ENCODE peak calls at places on chromosome 21, in seven cellular contexts. L, J, H, Y, I, K and A are unnamed samples.

GRCh38 chr21:33246963-33247362 is 17.2 kb downstream of the IFNAR2 start:
- DNase-seq in L (no peak), J (no peak), H (no peak), Y (no peak), I (no peak), K (no peak), A (no peak)

GRCh38 chr21:42513151-42513984 is at the start of gene SLC37A1:
- DNase-seq in L (peak; percentile 50), J (peak; percentile 44), H (peak; percentile 66), Y (no peak), I (peak; percentile 42), K (no peak), A (no peak)

GRCh38 chr21:15853126-15853525 is 123.3 kb downstream of the USP25 start:
- DNase-seq in L (no peak), J (no peak), H (no peak), Y (no peak), I (no peak), K (no peak), A (no peak)

GRCh38 chr21:40512590-40512989 is 334.4 kb downstream of the DSCAM start:
- DNase-seq in L (no peak), J (no peak), H (peak; percentile 25), Y (no peak), I (no peak), K (no peak), A (no peak)

GRCh38 chr21:25509862-25510261 is 97.4 kb downstream of the MRPL39 start:
- DNase-seq in L (no peak), J (no peak), H (no peak), Y (no peak), I (no peak), K (no peak), A (no peak)

GRCh38 chr21:15241997-15242767 is 177.4 kb upstream of the NRIP1 start:
- DNase-seq in L (no peak), J (no peak), H (no peak), Y (no peak), I (no peak), K (no peak), A (no peak)

GRCh38 chr21:34878501-34878900 is 170.6 kb downstream of the RUNX1 start:
- DNase-seq in L (no peak), J (no peak), H (no peak), Y (no peak), I (no peak), K (no peak), A (no peak)

GRCh38 chr21:31609081-31609480 is 50.4 kb upstream of the SOD1 start:
- DNase-seq in L (no peak), J (no peak), H (no peak), Y (peak; percentile 14), I (no peak), K (peak; percentile 15), A (no peak)

GRCh38 chr21:44398499-44398898 is 45.1 kb downstream of the TRPM2 start:
- DNase-seq in L (no peak), J (no peak), H (no peak), Y (peak; percentile 19), I (no peak), K (no peak), A (no peak)

GRCh38 chr21:38221594-38221993 is 35.2 kb upstream of the KCNJ15 start:
- DNase-seq in L (no peak), J (no peak), H (no peak), Y (no peak), I (no peak), K (no peak), A (no peak)

GRCh38 chr21:23162213-23162946 is 2164.2 kb downstream of the NCAM2 start:
- DNase-seq in L (no peak), J (no peak), H (no peak), Y (no peak), I (no peak), K (no peak), A (no peak)

GRCh38 chr21:25733859-25734653 is 648 bp downstream of the ATP5PF start:
- DNase-seq in L (no peak), J (peak; percentile 31), H (peak; percentile 55), Y (peak; percentile 24), I (no peak), K (no peak), A (no peak)

GRCh38 chr21:46159390-46159789 is 4.0 kb upstream of the FTCD start:
- DNase-seq in L (peak; percentile 18), J (peak; percentile 16), H (no peak), Y (no peak), I (no peak), K (no peak), A (no peak)